ENCODE peak calls at places on chromosomes 12 and 14, in six cellular contexts. S is hypothalamus, O is fibroblast of the conjunctiva, J is H4, V is posterior cingulate gyrus, L is left lung. H is an unnamed sample.
A peak's percentile ranks its signal among the peaks of the same experiment; 100 is the strongest.

GRCh38 chr12:63018273-63018672 is 83.3 kb upstream of the PPM1H start:
- DNase-seq in J (no peak), O (no peak), L (no peak), S (no peak), V (no peak), H (no peak)

GRCh38 chr14:34873591-34874385 is 1.4 kb downstream of the BAZ1A start:
- DNase-seq in S (peak; percentile 58), V (peak; percentile 94), L (peak; percentile 96), O (no peak), J (peak; percentile 67), H (peak; percentile 74)

GRCh38 chr14:52950898-52951729 is at the start of gene FERMT2:
- DNase-seq in J (peak; percentile 74), L (peak; percentile 93), S (peak; percentile 93), V (peak; percentile 94), O (peak; percentile 72), H (peak; percentile 94)

GRCh38 chr12:45305904-45306303 is 90.0 kb downstream of the ANO6 start:
- DNase-seq in O (no peak), S (no peak), J (no peak), L (no peak), V (no peak), H (no peak)

GRCh38 chr14:99946652-99947489 is 118.4 kb upstream of the EVL start:
- DNase-seq in L (no peak), V (peak; percentile 80), S (no peak), J (no peak), O (no peak), H (peak; percentile 62)

GRCh38 chr14:73273799-73274198 is 36.5 kb downstream of the PAPLN start:
- DNase-seq in J (no peak), S (no peak), L (no peak), V (no peak), O (no peak), H (no peak)

GRCh38 chr12:122406701-122407154 is 15.7 kb downstream of the CLIP1 start:
- DNase-seq in L (no peak), J (no peak), S (no peak), O (peak; percentile 87), V (no peak), H (no peak)

GRCh38 chr14:57266060-57266459 is 2.6 kb downstream of the EXOC5 start:
- DNase-seq in V (no peak), S (no peak), L (no peak), O (no peak), J (no peak), H (no peak)

GRCh38 chr12:120258323-120258896 is 7.1 kb downstream of the PXN start:
- DNase-seq in J (no peak), L (no peak), O (no peak), V (no peak), S (no peak), H (no peak)

GRCh38 chr12:77161944-77162343 is 96.6 kb upstream of the E2F7 start:
- DNase-seq in O (no peak), V (no peak), S (no peak), J (no peak), L (no peak), H (no peak)

GRCh38 chr14:61642246-61642982 is 52.9 kb upstream of the HIF1A start:
- DNase-seq in L (no peak), V (no peak), J (peak; percentile 60), O (peak; percentile 80), S (no peak), H (no peak)

GRCh38 chr12:46219892-46220655 is 48.8 kb downstream of the SLC38A1 start:
- DNase-seq in V (no peak), O (peak; percentile 58), L (no peak), J (peak; percentile 10), S (no peak), H (no peak)

GRCh38 chr14:103068351-103069073 is 11.2 kb upstream of the CDC42BPB start:
- DNase-seq in V (peak; percentile 44), O (no peak), S (no peak), L (no peak), J (no peak), H (no peak)

GRCh38 chr14:95850429-95850828 is 26.2 kb upstream of the TUNAR start:
- DNase-seq in J (no peak), V (no peak), L (no peak), O (no peak), S (no peak), H (no peak)

GRCh38 chr12:130938186-130938585 is 15.5 kb upstream of the ADGRD1 start:
- DNase-seq in J (no peak), O (no peak), L (no peak), V (no peak), S (no peak), H (no peak)

GRCh38 chr14:104290756-104291122 is 152.4 kb downstream of the KIF26A start:
- DNase-seq in L (peak; percentile 54), S (no peak), V (peak; percentile 77), O (no peak), J (no peak), H (no peak)

GRCh38 chr12:122459211-122459610 is 36.7 kb upstream of the CLIP1 start:
- DNase-seq in O (no peak), V (peak; percentile 32), J (no peak), L (no peak), S (no peak), H (no peak)

GRCh38 chr12:46265102-46265501 is 3.7 kb downstream of the SLC38A1 start:
- DNase-seq in O (no peak), L (no peak), J (no peak), V (no peak), S (no peak), H (no peak)

GRCh38 chr14:57302883-57303282 is 34.1 kb downstream of the AP5M1 start:
- DNase-seq in V (no peak), S (no peak), J (peak; percentile 28), L (no peak), O (no peak), H (no peak)

GRCh38 chr14:71776463-71777359 is 155.5 kb upstream of the RGS6 start:
- DNase-seq in L (no peak), J (no peak), V (no peak), S (no peak), O (no peak), H (no peak)

GRCh38 chr12:4806439-4807115 is 86.4 kb downstream of the GALNT8 start:
- DNase-seq in O (no peak), L (no peak), J (no peak), V (no peak), S (no peak), H (no peak)

GRCh38 chr12:54374555-54375257 is 9.8 kb downstream of the ZNF385A start:
- DNase-seq in J (no peak), V (no peak), L (no peak), S (no peak), O (no peak), H (no peak)

GRCh38 chr12:42802688-42803279 is 213.2 kb upstream of the PRICKLE1 start:
- DNase-seq in O (peak; percentile 16), S (no peak), V (no peak), L (no peak), J (no peak), H (no peak)

GRCh38 chr14:67883717-67884116 is 64.1 kb downstream of the RAD51B start:
- DNase-seq in O (no peak), S (no peak), L (no peak), V (no peak), J (peak; percentile 16), H (no peak)

GRCh38 chr14:50067723-50068495 is 48.5 kb downstream of the VCPKMT start:
- DNase-seq in L (no peak), J (peak; percentile 39), O (no peak), V (no peak), S (no peak), H (no peak)

GRCh38 chr12:44833561-44833960 is 42.6 kb downstream of the NELL2 start:
- DNase-seq in S (no peak), V (no peak), J (no peak), L (no peak), O (no peak), H (no peak)

GRCh38 chr14:77880056-77880455 is 80.1 kb downstream of the ADCK1 start:
- DNase-seq in V (no peak), S (no peak), L (no peak), J (no peak), O (no peak), H (no peak)

GRCh38 chr12:112685321-112685720 is 106.2 kb upstream of the RPH3A start:
- DNase-seq in J (no peak), V (no peak), O (no peak), L (no peak), S (no peak), H (no peak)

GRCh38 chr12:104201238-104202001 is 14.2 kb upstream of the TXNRD1 start:
- DNase-seq in J (peak; percentile 71), L (no peak), O (peak; percentile 67), V (no peak), S (peak; percentile 2), H (no peak)

GRCh38 chr12:52245259-52245961 is 12.4 kb downstream of the KRT7 start:
- DNase-seq in V (no peak), L (peak; percentile 77), S (no peak), J (no peak), O (no peak), H (no peak)

GRCh38 chr12:33476058-33476457 is 36.4 kb upstream of the SYT10 start:
- DNase-seq in O (no peak), V (no peak), S (no peak), J (no peak), L (no peak), H (no peak)

GRCh38 chr12:132478845-132479244 is 11.1 kb upstream of the FBRSL1 start:
- DNase-seq in L (no peak), S (no peak), O (no peak), V (peak; percentile 50), J (no peak), H (no peak)

GRCh38 chr12:52013626-52014310 is 7.0 kb downstream of the TAMALIN start:
- DNase-seq in V (no peak), J (no peak), O (no peak), L (no peak), S (no peak), H (no peak)